ENCODE peak calls at places on chromosomes 16 and 17, in six cellular contexts. M is upper lobe of left lung, D is A549, I is K562, J is HepG2, V is GM12878. E is an unnamed sample.

GRCh38 chr17:15928286-15928785 is 16.6 kb upstream of the ADORA2B start:
- ATAC-seq in I (no peak), M (no peak), J (no peak), D (peak; percentile 31), V (no peak), E (no peak)

GRCh38 chr16:69481901-69482341 is 57.5 kb downstream of the CYB5B start:
- ATAC-seq in V (no peak), M (peak; percentile 87), D (no peak), J (peak; percentile 72), I (peak; percentile 82), E (peak; percentile 88)

GRCh38 chr17:48352630-48353029 is 77.4 kb downstream of the SKAP1 start:
- ATAC-seq in M (no peak), J (no peak), I (no peak), D (no peak), V (peak; percentile 43), E (no peak)

GRCh38 chr17:13437966-13438779 is 163.6 kb downstream of the HS3ST3A1 start:
- ATAC-seq in V (no peak), I (no peak), D (no peak), M (no peak), J (peak; percentile 96), E (no peak)

GRCh38 chr17:45873728-45874127 is 20.6 kb upstream of the MAPT start:
- ATAC-seq in D (no peak), M (no peak), J (no peak), I (peak; percentile 70), V (peak; percentile 63), E (no peak)

GRCh38 chr16:9948933-9949332 is 233.3 kb downstream of the GRIN2A start:
- ATAC-seq in I (no peak), M (no peak), D (no peak), V (no peak), J (no peak), E (no peak)

GRCh38 chr17:17073627-17074521 is 31.6 kb downstream of the MPRIP start:
- ATAC-seq in I (no peak), J (no peak), D (no peak), V (no peak), M (peak; percentile 74), E (no peak)

GRCh38 chr17:3794890-3795757 is 5.9 kb downstream of the ITGAE start:
- ATAC-seq in M (peak; percentile 6), D (peak; percentile 79), V (peak; percentile 45), J (peak; percentile 91), I (peak; percentile 50), E (no peak)

GRCh38 chr17:77963441-77963840 is 4.9 kb downstream of the TNRC6C start:
- ATAC-seq in J (peak; percentile 54), I (peak; percentile 85), V (peak; percentile 52), M (peak; percentile 53), D (no peak), E (no peak)

GRCh38 chr16:81836279-81837054 is 57.4 kb downstream of the PLCG2 start:
- ATAC-seq in I (no peak), D (no peak), J (no peak), V (peak; percentile 71), M (no peak), E (no peak)

GRCh38 chr16:29694384-29695195 is 15.6 kb downstream of the QPRT start:
- ATAC-seq in D (peak; percentile 5), I (no peak), M (peak; percentile 43), V (peak; percentile 44), J (no peak), E (no peak)

GRCh38 chr16:84730406-84731106 is 30.8 kb downstream of the USP10 start:
- ATAC-seq in J (peak; percentile 53), D (peak; percentile 87), V (peak; percentile 78), M (peak; percentile 92), I (peak; percentile 82), E (peak; percentile 78)

GRCh38 chr17:43665387-43666101 is 3.8 kb upstream of the MEOX1 start:
- ATAC-seq in M (peak; percentile 5), J (peak; percentile 53), I (no peak), D (no peak), V (no peak), E (peak; percentile 67)

GRCh38 chr17:78357687-78358537 is 2.0 kb downstream of the SOCS3 start:
- ATAC-seq in I (no peak), M (no peak), D (no peak), V (no peak), J (no peak), E (no peak)

GRCh38 chr17:79803997-79804855 is 7.3 kb upstream of the CBX8 start:
- ATAC-seq in J (peak; percentile 39), D (no peak), I (no peak), M (peak; percentile 35), V (peak; percentile 82), E (no peak)
- H3K4me3 ChIP-seq in J (peak overlapping the region; percentile 6), D (no peak overlapping the region), I (no peak overlapping the region), M (peak overlapping the region; percentile 14), V (peak overlapping the region; percentile 34), E (no peak overlapping the region)

GRCh38 chr16:78098544-78099371 is 696 bp upstream of the WWOX start:
- ATAC-seq in D (no peak), J (no peak), V (no peak), I (no peak), M (no peak), E (no peak)
- TF ChIP-seq POLR2A in D (peak; percentile 43), J (no peak), V (no peak), I (peak; percentile 58), M (no peak), E (no peak)

DNA sequence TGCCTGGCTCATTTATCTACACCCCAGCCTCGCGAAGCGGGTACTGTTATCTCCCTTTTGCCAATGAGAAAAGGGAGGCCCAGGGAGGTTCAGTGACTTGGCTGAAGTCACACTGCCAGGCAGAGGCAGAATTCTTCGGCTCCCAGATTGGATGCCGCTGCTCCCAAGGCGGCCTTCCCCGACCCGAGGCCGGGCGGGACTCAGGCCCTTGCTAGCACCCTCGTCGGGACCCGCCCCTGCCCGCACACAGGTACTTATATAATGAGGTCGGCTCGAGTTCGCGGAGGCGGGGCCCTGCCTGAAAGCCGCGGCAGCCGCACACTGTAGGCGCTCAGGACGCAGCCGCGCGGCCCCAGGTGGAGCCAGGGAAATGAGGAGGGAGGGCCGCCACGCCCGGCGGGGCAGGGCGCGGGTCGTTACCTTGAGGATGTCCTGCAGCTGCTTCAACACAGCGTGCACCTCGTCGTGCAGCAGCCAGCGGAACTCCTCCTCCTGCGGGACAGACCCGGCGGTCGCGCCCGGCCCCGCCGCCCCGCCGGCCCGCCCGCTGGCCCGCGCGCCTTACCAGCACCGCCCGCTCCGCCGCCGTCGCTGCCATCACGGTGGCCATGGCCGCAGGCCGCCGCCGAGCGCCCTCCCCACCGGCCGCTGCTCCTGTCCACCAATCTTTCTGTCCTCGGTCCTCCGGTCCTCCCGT is at the start of gene ROGDI:
- ATAC-seq in I (peak; percentile 65), D (peak; percentile 64), V (peak; percentile 65), M (peak; percentile 42), J (peak; percentile 66), E (peak; percentile 53)
- TF ChIP-seq EP300 in I (no peak), D (no peak), V (no peak), M (no peak), J (no peak), E (no peak)

DNA sequence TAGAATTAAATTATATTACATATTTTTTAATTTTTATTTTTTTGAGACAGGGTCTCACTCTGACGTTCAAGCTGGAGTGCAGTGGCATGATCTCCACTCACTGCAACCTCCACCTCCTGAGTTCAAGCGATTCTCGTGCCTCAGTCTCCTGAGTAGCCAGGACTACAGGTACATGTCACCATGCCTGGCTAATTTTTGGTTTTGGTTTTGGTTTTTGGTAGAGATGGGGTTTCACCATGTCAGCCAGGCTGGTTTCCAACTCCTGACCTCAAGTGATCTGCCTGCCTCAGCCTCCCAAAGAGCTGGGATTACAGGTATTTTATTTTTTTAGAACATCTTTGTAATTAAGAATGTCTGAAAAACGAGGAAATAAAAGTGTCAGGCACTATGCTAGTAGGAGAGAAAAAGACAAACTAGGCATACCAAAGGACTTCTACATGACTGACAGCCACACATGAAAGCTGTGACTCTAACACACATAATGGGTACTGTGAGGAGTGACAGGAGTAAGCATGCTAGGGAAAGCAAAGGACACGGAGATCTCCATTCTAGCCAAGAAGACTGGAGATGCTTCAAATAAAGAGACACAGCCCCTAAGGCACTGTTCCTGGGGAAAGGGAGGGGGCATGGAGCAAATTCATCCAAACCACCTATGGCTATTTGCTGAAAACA is 7.3 kb downstream of the GNA13 start:
- ATAC-seq in I (no peak), V (peak; percentile 79), M (no peak), D (no peak), J (no peak), E (no peak)
- H3K4me3 ChIP-seq in I (no peak overlapping the region), V (peak overlapping the region; percentile 47), M (no peak overlapping the region), D (no peak overlapping the region), J (no peak overlapping the region), E (no peak overlapping the region)

E was measured in gastroesophageal sphincter.